ENCODE peak calls at places on chromosomes 11 and 22, in nine cellular contexts. One of them, this sample, is unnamed.

GRCh38 chr11:125223901-125224331 is 59.4 kb downstream of the PKNOX2 start:
- DNase-seq in Peyer's patch: peak
- DNase-seq in M059J: no peak
- DNase-seq in Kasumi-1: no peak
- DNase-seq in activated T-cell treated with anti-CD3 and anti-CD28 coated beads, Interleukin-2, amount 50 U/mL, for 48 hours: no peak
- DNase-seq in non-pigmented ciliary epithelial cell: no peak
- DNase-seq in NCI-H146: no peak
- DNase-seq in stimulated activated CD8-positive, alpha-beta memory T cell treated with anti-CD3 and anti-CD28 coated beads, Interleukin-15, amount 100 ng/mL, for 4 hours: no peak
- DNase-seq in thoracic aorta: no peak
- DNase-seq in this sample: no peak

GRCh38 chr11:103662880-103663279 is 373.6 kb upstream of the DDI1 start:
- DNase-seq in Peyer's patch: no peak
- DNase-seq in M059J: no peak
- DNase-seq in Kasumi-1: peak
- DNase-seq in activated T-cell treated with anti-CD3 and anti-CD28 coated beads, Interleukin-2, amount 50 U/mL, for 48 hours: no peak
- DNase-seq in non-pigmented ciliary epithelial cell: no peak
- DNase-seq in NCI-H146: no peak
- DNase-seq in stimulated activated CD8-positive, alpha-beta memory T cell treated with anti-CD3 and anti-CD28 coated beads, Interleukin-15, amount 100 ng/mL, for 4 hours: no peak
- DNase-seq in thoracic aorta: no peak
- DNase-seq in this sample: no peak

GRCh38 chr22:46665751-46666280 is 45.6 kb downstream of the GRAMD4 start:
- DNase-seq in Peyer's patch: no peak
- DNase-seq in M059J: no peak
- DNase-seq in Kasumi-1: no peak
- DNase-seq in activated T-cell treated with anti-CD3 and anti-CD28 coated beads, Interleukin-2, amount 50 U/mL, for 48 hours: no peak
- DNase-seq in non-pigmented ciliary epithelial cell: no peak
- DNase-seq in NCI-H146: no peak
- DNase-seq in stimulated activated CD8-positive, alpha-beta memory T cell treated with anti-CD3 and anti-CD28 coated beads, Interleukin-15, amount 100 ng/mL, for 4 hours: no peak
- DNase-seq in thoracic aorta: no peak
- DNase-seq in this sample: no peak

GRCh38 chr11:97432926-97433325 is 1043.1 kb downstream of the JRKL start:
- DNase-seq in Peyer's patch: no peak
- DNase-seq in M059J: no peak
- DNase-seq in Kasumi-1: no peak
- DNase-seq in activated T-cell treated with anti-CD3 and anti-CD28 coated beads, Interleukin-2, amount 50 U/mL, for 48 hours: no peak
- DNase-seq in non-pigmented ciliary epithelial cell: no peak
- DNase-seq in NCI-H146: no peak
- DNase-seq in stimulated activated CD8-positive, alpha-beta memory T cell treated with anti-CD3 and anti-CD28 coated beads, Interleukin-15, amount 100 ng/mL, for 4 hours: no peak
- DNase-seq in thoracic aorta: no peak
- DNase-seq in this sample: no peak

GRCh38 chr11:65445604-65446445 is 23.2 kb downstream of the NEAT1 start:
- DNase-seq in Peyer's patch: peak
- DNase-seq in M059J: peak
- DNase-seq in Kasumi-1: no peak
- DNase-seq in activated T-cell treated with anti-CD3 and anti-CD28 coated beads, Interleukin-2, amount 50 U/mL, for 48 hours: no peak
- DNase-seq in non-pigmented ciliary epithelial cell: no peak
- DNase-seq in NCI-H146: no peak
- DNase-seq in stimulated activated CD8-positive, alpha-beta memory T cell treated with anti-CD3 and anti-CD28 coated beads, Interleukin-15, amount 100 ng/mL, for 4 hours: no peak
- DNase-seq in thoracic aorta: no peak
- DNase-seq in this sample: no peak

GRCh38 chr11:106842134-106842533 is 176.1 kb downstream of the GUCY1A2 start:
- DNase-seq in Peyer's patch: no peak
- DNase-seq in M059J: no peak
- DNase-seq in Kasumi-1: no peak
- DNase-seq in activated T-cell treated with anti-CD3 and anti-CD28 coated beads, Interleukin-2, amount 50 U/mL, for 48 hours: no peak
- DNase-seq in non-pigmented ciliary epithelial cell: no peak
- DNase-seq in NCI-H146: no peak
- DNase-seq in stimulated activated CD8-positive, alpha-beta memory T cell treated with anti-CD3 and anti-CD28 coated beads, Interleukin-15, amount 100 ng/mL, for 4 hours: no peak
- DNase-seq in thoracic aorta: no peak
- DNase-seq in this sample: no peak

GRCh38 chr22:48803993-48804810 is 1023.5 kb downstream of the BRD1 start:
- DNase-seq in Peyer's patch: no peak
- DNase-seq in M059J: peak
- DNase-seq in Kasumi-1: no peak
- DNase-seq in activated T-cell treated with anti-CD3 and anti-CD28 coated beads, Interleukin-2, amount 50 U/mL, for 48 hours: no peak
- DNase-seq in non-pigmented ciliary epithelial cell: no peak
- DNase-seq in NCI-H146: no peak
- DNase-seq in stimulated activated CD8-positive, alpha-beta memory T cell treated with anti-CD3 and anti-CD28 coated beads, Interleukin-15, amount 100 ng/mL, for 4 hours: no peak
- DNase-seq in thoracic aorta: no peak
- DNase-seq in this sample: no peak

GRCh38 chr22:38793721-38794466 is at the start of gene DNAL4:
- DNase-seq in Peyer's patch: peak
- DNase-seq in M059J: peak
- DNase-seq in Kasumi-1: peak
- DNase-seq in activated T-cell treated with anti-CD3 and anti-CD28 coated beads, Interleukin-2, amount 50 U/mL, for 48 hours: peak
- DNase-seq in non-pigmented ciliary epithelial cell: peak
- DNase-seq in NCI-H146: peak
- DNase-seq in stimulated activated CD8-positive, alpha-beta memory T cell treated with anti-CD3 and anti-CD28 coated beads, Interleukin-15, amount 100 ng/mL, for 4 hours: peak
- DNase-seq in thoracic aorta: peak
- DNase-seq in this sample: peak

GRCh38 chr11:44260081-44260480 is 49.9 kb downstream of the ALX4 start:
- DNase-seq in Peyer's patch: no peak
- DNase-seq in M059J: no peak
- DNase-seq in Kasumi-1: no peak
- DNase-seq in activated T-cell treated with anti-CD3 and anti-CD28 coated beads, Interleukin-2, amount 50 U/mL, for 48 hours: no peak
- DNase-seq in non-pigmented ciliary epithelial cell: no peak
- DNase-seq in NCI-H146: no peak
- DNase-seq in stimulated activated CD8-positive, alpha-beta memory T cell treated with anti-CD3 and anti-CD28 coated beads, Interleukin-15, amount 100 ng/mL, for 4 hours: no peak
- DNase-seq in thoracic aorta: no peak
- DNase-seq in this sample: no peak

GRCh38 chr22:47201996-47202818 is 439.8 kb downstream of the TBC1D22A start:
- DNase-seq in Peyer's patch: no peak
- DNase-seq in M059J: no peak
- DNase-seq in Kasumi-1: no peak
- DNase-seq in activated T-cell treated with anti-CD3 and anti-CD28 coated beads, Interleukin-2, amount 50 U/mL, for 48 hours: peak
- DNase-seq in non-pigmented ciliary epithelial cell: no peak
- DNase-seq in NCI-H146: no peak
- DNase-seq in stimulated activated CD8-positive, alpha-beta memory T cell treated with anti-CD3 and anti-CD28 coated beads, Interleukin-15, amount 100 ng/mL, for 4 hours: no peak
- DNase-seq in thoracic aorta: no peak
- DNase-seq in this sample: no peak

GRCh38 chr11:93236741-93237675 is 39.2 kb upstream of the SLC36A4 start:
- DNase-seq in Peyer's patch: no peak
- DNase-seq in M059J: peak
- DNase-seq in Kasumi-1: peak
- DNase-seq in activated T-cell treated with anti-CD3 and anti-CD28 coated beads, Interleukin-2, amount 50 U/mL, for 48 hours: no peak
- DNase-seq in non-pigmented ciliary epithelial cell: no peak
- DNase-seq in NCI-H146: peak
- DNase-seq in stimulated activated CD8-positive, alpha-beta memory T cell treated with anti-CD3 and anti-CD28 coated beads, Interleukin-15, amount 100 ng/mL, for 4 hours: no peak
- DNase-seq in thoracic aorta: no peak
- DNase-seq in this sample: no peak

GRCh38 chr22:42891008-42891407 is 33.9 kb upstream of the ARFGAP3 start:
- DNase-seq in Peyer's patch: no peak
- DNase-seq in M059J: no peak
- DNase-seq in Kasumi-1: no peak
- DNase-seq in activated T-cell treated with anti-CD3 and anti-CD28 coated beads, Interleukin-2, amount 50 U/mL, for 48 hours: no peak
- DNase-seq in non-pigmented ciliary epithelial cell: no peak
- DNase-seq in NCI-H146: no peak
- DNase-seq in stimulated activated CD8-positive, alpha-beta memory T cell treated with anti-CD3 and anti-CD28 coated beads, Interleukin-15, amount 100 ng/mL, for 4 hours: no peak
- DNase-seq in thoracic aorta: no peak
- DNase-seq in this sample: no peak

GRCh38 chr22:24554316-24555159 is at the start of gene GUCD1:
- DNase-seq in Peyer's patch: peak
- DNase-seq in M059J: peak
- DNase-seq in Kasumi-1: no peak
- DNase-seq in activated T-cell treated with anti-CD3 and anti-CD28 coated beads, Interleukin-2, amount 50 U/mL, for 48 hours: peak
- DNase-seq in non-pigmented ciliary epithelial cell: no peak
- DNase-seq in NCI-H146: peak
- DNase-seq in stimulated activated CD8-positive, alpha-beta memory T cell treated with anti-CD3 and anti-CD28 coated beads, Interleukin-15, amount 100 ng/mL, for 4 hours: peak
- DNase-seq in thoracic aorta: no peak
- DNase-seq in this sample: no peak

GRCh38 chr11:60978546-60979380 is 7.3 kb downstream of the CD6 start:
- DNase-seq in Peyer's patch: no peak
- DNase-seq in M059J: no peak
- DNase-seq in Kasumi-1: peak
- DNase-seq in activated T-cell treated with anti-CD3 and anti-CD28 coated beads, Interleukin-2, amount 50 U/mL, for 48 hours: peak
- DNase-seq in non-pigmented ciliary epithelial cell: no peak
- DNase-seq in NCI-H146: no peak
- DNase-seq in stimulated activated CD8-positive, alpha-beta memory T cell treated with anti-CD3 and anti-CD28 coated beads, Interleukin-15, amount 100 ng/mL, for 4 hours: no peak
- DNase-seq in thoracic aorta: no peak
- DNase-seq in this sample: peak

GRCh38 chr22:28208036-28208435 is 289.0 kb upstream of the PITPNB start:
- DNase-seq in Peyer's patch: no peak
- DNase-seq in M059J: peak
- DNase-seq in Kasumi-1: no peak
- DNase-seq in activated T-cell treated with anti-CD3 and anti-CD28 coated beads, Interleukin-2, amount 50 U/mL, for 48 hours: no peak
- DNase-seq in non-pigmented ciliary epithelial cell: no peak
- DNase-seq in NCI-H146: no peak
- DNase-seq in stimulated activated CD8-positive, alpha-beta memory T cell treated with anti-CD3 and anti-CD28 coated beads, Interleukin-15, amount 100 ng/mL, for 4 hours: no peak
- DNase-seq in thoracic aorta: no peak
- DNase-seq in this sample: no peak

GRCh38 chr11:131763193-131763890 is 392.9 kb downstream of the NTM start:
- DNase-seq in Peyer's patch: no peak
- DNase-seq in M059J: no peak
- DNase-seq in Kasumi-1: no peak
- DNase-seq in activated T-cell treated with anti-CD3 and anti-CD28 coated beads, Interleukin-2, amount 50 U/mL, for 48 hours: no peak
- DNase-seq in non-pigmented ciliary epithelial cell: no peak
- DNase-seq in NCI-H146: no peak
- DNase-seq in stimulated activated CD8-positive, alpha-beta memory T cell treated with anti-CD3 and anti-CD28 coated beads, Interleukin-15, amount 100 ng/mL, for 4 hours: no peak
- DNase-seq in thoracic aorta: no peak
- DNase-seq in this sample: no peak

GRCh38 chr11:1295591-1295990 is 13.8 kb downstream of the TOLLIP start:
- DNase-seq in Peyer's patch: no peak
- DNase-seq in M059J: no peak
- DNase-seq in Kasumi-1: no peak
- DNase-seq in activated T-cell treated with anti-CD3 and anti-CD28 coated beads, Interleukin-2, amount 50 U/mL, for 48 hours: no peak
- DNase-seq in non-pigmented ciliary epithelial cell: no peak
- DNase-seq in NCI-H146: no peak
- DNase-seq in stimulated activated CD8-positive, alpha-beta memory T cell treated with anti-CD3 and anti-CD28 coated beads, Interleukin-15, amount 100 ng/mL, for 4 hours: no peak
- DNase-seq in thoracic aorta: no peak
- DNase-seq in this sample: no peak

GRCh38 chr11:131146817-131147490 is 223.5 kb upstream of the NTM start:
- DNase-seq in Peyer's patch: no peak
- DNase-seq in M059J: no peak
- DNase-seq in Kasumi-1: no peak
- DNase-seq in activated T-cell treated with anti-CD3 and anti-CD28 coated beads, Interleukin-2, amount 50 U/mL, for 48 hours: no peak
- DNase-seq in non-pigmented ciliary epithelial cell: no peak
- DNase-seq in NCI-H146: no peak
- DNase-seq in stimulated activated CD8-positive, alpha-beta memory T cell treated with anti-CD3 and anti-CD28 coated beads, Interleukin-15, amount 100 ng/mL, for 4 hours: no peak
- DNase-seq in thoracic aorta: no peak
- DNase-seq in this sample: no peak

GRCh38 chr22:39469681-39470461 is 13.1 kb downstream of the MGAT3 start:
- DNase-seq in Peyer's patch: peak
- DNase-seq in M059J: no peak
- DNase-seq in Kasumi-1: no peak
- DNase-seq in activated T-cell treated with anti-CD3 and anti-CD28 coated beads, Interleukin-2, amount 50 U/mL, for 48 hours: no peak
- DNase-seq in non-pigmented ciliary epithelial cell: no peak
- DNase-seq in NCI-H146: no peak
- DNase-seq in stimulated activated CD8-positive, alpha-beta memory T cell treated with anti-CD3 and anti-CD28 coated beads, Interleukin-15, amount 100 ng/mL, for 4 hours: no peak
- DNase-seq in thoracic aorta: no peak
- DNase-seq in this sample: no peak

GRCh38 chr22:24930678-24931077 is 15.8 kb downstream of the LHFPL7 start:
- DNase-seq in Peyer's patch: no peak
- DNase-seq in M059J: no peak
- DNase-seq in Kasumi-1: no peak
- DNase-seq in activated T-cell treated with anti-CD3 and anti-CD28 coated beads, Interleukin-2, amount 50 U/mL, for 48 hours: no peak
- DNase-seq in non-pigmented ciliary epithelial cell: no peak
- DNase-seq in NCI-H146: no peak
- DNase-seq in stimulated activated CD8-positive, alpha-beta memory T cell treated with anti-CD3 and anti-CD28 coated beads, Interleukin-15, amount 100 ng/mL, for 4 hours: no peak
- DNase-seq in thoracic aorta: no peak
- DNase-seq in this sample: no peak

GRCh38 chr11:65650547-65651338 is 12.0 kb downstream of the RELA start:
- DNase-seq in Peyer's patch: peak
- DNase-seq in M059J: no peak
- DNase-seq in Kasumi-1: no peak
- DNase-seq in activated T-cell treated with anti-CD3 and anti-CD28 coated beads, Interleukin-2, amount 50 U/mL, for 48 hours: no peak
- DNase-seq in non-pigmented ciliary epithelial cell: no peak
- DNase-seq in NCI-H146: no peak
- DNase-seq in stimulated activated CD8-positive, alpha-beta memory T cell treated with anti-CD3 and anti-CD28 coated beads, Interleukin-15, amount 100 ng/mL, for 4 hours: no peak
- DNase-seq in thoracic aorta: no peak
- DNase-seq in this sample: no peak

GRCh38 chr11:95515379-95515778 is 274.2 kb downstream of the FAM76B start:
- DNase-seq in Peyer's patch: no peak
- DNase-seq in M059J: no peak
- DNase-seq in Kasumi-1: no peak
- DNase-seq in activated T-cell treated with anti-CD3 and anti-CD28 coated beads, Interleukin-2, amount 50 U/mL, for 48 hours: no peak
- DNase-seq in non-pigmented ciliary epithelial cell: no peak
- DNase-seq in NCI-H146: no peak
- DNase-seq in stimulated activated CD8-positive, alpha-beta memory T cell treated with anti-CD3 and anti-CD28 coated beads, Interleukin-15, amount 100 ng/mL, for 4 hours: no peak
- DNase-seq in thoracic aorta: no peak
- DNase-seq in this sample: no peak

GRCh38 chr11:78564037-78564888 is 10.4 kb downstream of the NARS2 start:
- DNase-seq in Peyer's patch: no peak
- DNase-seq in M059J: peak
- DNase-seq in Kasumi-1: peak
- DNase-seq in activated T-cell treated with anti-CD3 and anti-CD28 coated beads, Interleukin-2, amount 50 U/mL, for 48 hours: no peak
- DNase-seq in non-pigmented ciliary epithelial cell: no peak
- DNase-seq in NCI-H146: peak
- DNase-seq in stimulated activated CD8-positive, alpha-beta memory T cell treated with anti-CD3 and anti-CD28 coated beads, Interleukin-15, amount 100 ng/mL, for 4 hours: no peak
- DNase-seq in thoracic aorta: no peak
- DNase-seq in this sample: peak

GRCh38 chr11:94767292-94767690 is 865 bp upstream of the AMOTL1 start:
- DNase-seq in Peyer's patch: no peak
- DNase-seq in M059J: no peak
- DNase-seq in Kasumi-1: no peak
- DNase-seq in activated T-cell treated with anti-CD3 and anti-CD28 coated beads, Interleukin-2, amount 50 U/mL, for 48 hours: no peak
- DNase-seq in non-pigmented ciliary epithelial cell: no peak
- DNase-seq in NCI-H146: no peak
- DNase-seq in stimulated activated CD8-positive, alpha-beta memory T cell treated with anti-CD3 and anti-CD28 coated beads, Interleukin-15, amount 100 ng/mL, for 4 hours: no peak
- DNase-seq in thoracic aorta: no peak
- DNase-seq in this sample: no peak

GRCh38 chr11:119752946-119753345 is 23.9 kb upstream of the NECTIN1 start:
- DNase-seq in Peyer's patch: no peak
- DNase-seq in M059J: no peak
- DNase-seq in Kasumi-1: no peak
- DNase-seq in activated T-cell treated with anti-CD3 and anti-CD28 coated beads, Interleukin-2, amount 50 U/mL, for 48 hours: no peak
- DNase-seq in non-pigmented ciliary epithelial cell: no peak
- DNase-seq in NCI-H146: no peak
- DNase-seq in stimulated activated CD8-positive, alpha-beta memory T cell treated with anti-CD3 and anti-CD28 coated beads, Interleukin-15, amount 100 ng/mL, for 4 hours: no peak
- DNase-seq in thoracic aorta: no peak
- DNase-seq in this sample: no peak